ENCODE peak calls at places on chromosomes 13 and 19, in five cellular contexts. B, E, R, H and Q are unnamed samples.

GRCh38 chr19:1065606-1066109 is 1.3 kb upstream of the ARHGAP45 start:
- DNase-seq in B (no peak), E (no peak), H (no peak), R (no peak), Q (no peak)

GRCh38 chr19:41792513-41793413 is 3.6 kb upstream of the CEACAM3 start:
- DNase-seq in R (peak), E (peak), B (no peak), H (peak), Q (no peak)

GRCh38 chr13:59360108-59360507 is 803.6 kb downstream of the DIAPH3 start:
- DNase-seq in B (no peak), R (no peak), E (no peak), H (no peak), Q (no peak)

GRCh38 chr19:663682-664117 is 686 bp upstream of the RNF126 start:
- DNase-seq in H (no peak), R (no peak), E (no peak), B (no peak), Q (no peak)

GRCh38 chr19:13401388-13401787 is 104.9 kb downstream of the CACNA1A start:
- DNase-seq in E (peak), B (no peak), H (peak), R (peak), Q (no peak)

GRCh38 chr19:17454579-17454978 is 6.1 kb upstream of the TMEM221 start:
- DNase-seq in H (no peak), B (no peak), E (no peak), R (no peak), Q (no peak)

GRCh38 chr13:66618702-66619101 is 611.4 kb downstream of the PCDH9 start:
- DNase-seq in R (peak), B (no peak), H (peak), E (peak), Q (no peak)

GRCh38 chr13:79171131-79172061 is 234.7 kb downstream of the RBM26 start:
- DNase-seq in H (no peak), R (no peak), E (no peak), B (no peak), Q (no peak)

GRCh38 chr13:38180100-38180499 is 169.6 kb upstream of the UFM1 start:
- DNase-seq in R (peak), H (peak), B (no peak), E (no peak), Q (no peak)

GRCh38 chr13:48571121-48571901 is 38.4 kb upstream of the RCBTB2 start:
- DNase-seq in E (no peak), R (peak), B (no peak), H (peak), Q (no peak)

GRCh38 chr19:3535235-3535921 is 3.6 kb upstream of the TEKTIP1 start:
- DNase-seq in B (no peak), H (no peak), E (no peak), R (no peak), Q (no peak)